ENCODE peak calls at places on chromosomes 13 and 19, in four cellular contexts. One of them, this sample, is unnamed.

GRCh38 chr19:14000691-14001365 is 5.3 kb downstream of the RFX1 start:
- DNase-seq in IMR-90: no peak
- DNase-seq in H1: no peak
- DNase-seq in H9: no peak
- DNase-seq in this sample: no peak

GRCh38 chr19:29812080-29812880 is 489 bp downstream of the CCNE1 start:
- DNase-seq in IMR-90: no peak
- DNase-seq in H1: no peak
- DNase-seq in H9: no peak
- DNase-seq in this sample: no peak

GRCh38 chr19:1811942-1812425 is at the start of gene ATP8B3:
- DNase-seq in IMR-90: no peak
- DNase-seq in H1: no peak
- DNase-seq in H9: no peak
- DNase-seq in this sample: no peak

GRCh38 chr19:10961073-10961762 is 388 bp downstream of the SMARCA4 start:
- DNase-seq in IMR-90: no peak
- DNase-seq in H1: no peak
- DNase-seq in H9: peak; percentile 57
- DNase-seq in this sample: peak; percentile 52

GRCh38 chr13:79458436-79458835 is 22.5 kb upstream of the NDFIP2 start:
- DNase-seq in IMR-90: no peak
- DNase-seq in H1: no peak
- DNase-seq in H9: no peak
- DNase-seq in this sample: no peak

GRCh38 chr13:98722958-98723357 is 29.5 kb downstream of the SLC15A1 start:
- DNase-seq in IMR-90: no peak
- DNase-seq in H1: no peak
- DNase-seq in H9: no peak
- DNase-seq in this sample: no peak

GRCh38 chr19:50555447-50556235 is 12.6 kb downstream of the LRRC4B start:
- DNase-seq in IMR-90: no peak
- DNase-seq in H1: peak; percentile 15
- DNase-seq in H9: peak; percentile 74
- DNase-seq in this sample: peak; percentile 77

GRCh38 chr13:50726164-50726563 is 117.3 kb downstream of the DLEU7 start:
- DNase-seq in IMR-90: no peak
- DNase-seq in H1: no peak
- DNase-seq in H9: no peak
- DNase-seq in this sample: no peak

GRCh38 chr13:77391475-77391874 is 64.6 kb upstream of the MYCBP2 start:
- DNase-seq in IMR-90: no peak
- DNase-seq in H1: no peak
- DNase-seq in H9: no peak
- DNase-seq in this sample: no peak

GRCh38 chr19:45560686-45561085 is 23.9 kb downstream of the OPA3 start:
- DNase-seq in IMR-90: no peak
- DNase-seq in H1: no peak
- DNase-seq in H9: no peak
- DNase-seq in this sample: no peak

GRCh38 chr19:43774103-43774939 is 6.5 kb downstream of the KCNN4 start:
- DNase-seq in IMR-90: peak; percentile 58
- DNase-seq in H1: no peak
- DNase-seq in H9: peak; percentile 87
- DNase-seq in this sample: peak; percentile 78

GRCh38 chr19:40264314-40265054 is 20.7 kb downstream of the AKT2 start:
- DNase-seq in IMR-90: no peak
- DNase-seq in H1: no peak
- DNase-seq in H9: no peak
- DNase-seq in this sample: peak; percentile 59
- H3K79me1 ChIP-seq in IMR-90: peaks cover 90% of the 10 kb centered on the region
- H3K79me1 ChIP-seq in H1: peaks cover 17% of the 10 kb centered on the region
- H3K79me1 ChIP-seq in H9: no peaks in the 10 kb centered on the region
- H3K79me1 ChIP-seq in this sample: peaks cover 21% of the 10 kb centered on the region

DNA sequence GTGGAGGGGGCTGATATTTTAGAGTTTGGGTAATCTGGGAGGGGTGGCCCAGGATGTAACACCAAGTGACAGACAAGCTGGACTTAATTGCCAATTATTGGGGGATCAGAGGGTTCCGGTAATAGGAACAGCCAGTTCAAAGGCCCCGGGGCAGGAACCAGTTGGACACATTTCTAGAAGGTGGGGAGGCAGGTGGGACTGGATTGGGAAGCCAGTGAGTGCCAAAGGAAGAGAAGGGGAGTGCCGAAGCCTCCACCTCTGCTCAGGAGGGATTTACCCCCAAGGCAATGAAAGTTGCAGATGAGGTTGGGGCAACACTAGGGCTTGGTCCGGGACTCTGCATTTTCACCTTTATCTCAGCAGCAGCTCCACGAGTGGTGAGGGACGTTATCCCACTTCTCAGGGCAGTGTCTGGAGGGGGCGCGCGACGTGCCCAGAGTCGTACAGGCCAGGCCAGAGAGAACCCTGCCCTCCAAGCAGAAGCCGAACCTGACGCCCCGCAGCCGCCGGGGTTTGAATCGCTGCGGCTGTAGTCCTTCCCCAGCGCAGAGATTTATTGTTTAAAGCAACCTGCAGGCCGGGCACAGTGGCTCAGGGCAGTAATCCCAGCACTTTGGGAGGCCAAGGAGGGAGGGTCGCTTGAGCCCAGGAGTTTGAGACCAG is 5.7 kb upstream of the JUND start:
- DNase-seq in IMR-90: no peak
- DNase-seq in H1: no peak
- DNase-seq in H9: peak; percentile 59
- DNase-seq in this sample: peak; percentile 66
- H3K4ac ChIP-seq in IMR-90: no peak overlapping the region
- H3K4ac ChIP-seq in H1: peak overlapping the region; percentile 65
- H3K4ac ChIP-seq in H9: no peak overlapping the region
- H3K4ac ChIP-seq in this sample: peak overlapping the region; percentile 1

DNA sequence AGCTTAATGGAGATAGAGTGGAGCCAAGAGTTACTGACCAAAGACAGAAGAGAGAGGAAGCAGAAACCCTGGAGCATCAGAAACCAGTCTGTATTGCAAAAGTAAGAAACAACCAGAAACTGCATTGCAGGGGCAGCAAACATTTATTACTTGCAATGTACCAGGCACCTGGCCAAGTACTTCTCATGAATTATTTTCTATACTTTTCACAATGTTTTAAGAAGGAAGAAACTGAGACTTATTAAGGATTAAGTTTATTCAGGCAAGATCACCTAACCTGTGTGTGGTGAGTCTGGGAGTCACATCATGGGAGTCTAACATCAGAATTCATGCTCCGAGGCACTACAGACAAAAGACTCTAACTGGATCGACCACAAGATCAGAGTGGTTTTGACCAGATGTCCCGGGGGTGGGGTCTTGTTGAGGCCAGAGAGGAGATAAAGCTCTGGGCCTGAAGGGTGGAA is 47.4 kb downstream of the TNFRSF19 start:
- DNase-seq in IMR-90: peak; percentile 65
- DNase-seq in H1: no peak
- DNase-seq in H9: no peak
- DNase-seq in this sample: no peak
- H3K9ac ChIP-seq in IMR-90: no peak overlapping the region
- H3K9ac ChIP-seq in H1: no peak overlapping the region
- H3K9ac ChIP-seq in H9: no peak overlapping the region
- H3K9ac ChIP-seq in this sample: no peak overlapping the region

GRCh38 chr19:15236886-15237285 is 4.6 kb upstream of the EPHX3 start:
- DNase-seq in IMR-90: no peak
- DNase-seq in H1: no peak
- DNase-seq in H9: no peak
- DNase-seq in this sample: no peak
- H3K79me1 ChIP-seq in IMR-90: peaks cover 33% of the 10 kb centered on the region
- H3K79me1 ChIP-seq in H1: peaks cover 2% of the 10 kb centered on the region
- H3K79me1 ChIP-seq in H9: no peaks in the 10 kb centered on the region
- H3K79me1 ChIP-seq in this sample: no peaks in the 10 kb centered on the region

DNA sequence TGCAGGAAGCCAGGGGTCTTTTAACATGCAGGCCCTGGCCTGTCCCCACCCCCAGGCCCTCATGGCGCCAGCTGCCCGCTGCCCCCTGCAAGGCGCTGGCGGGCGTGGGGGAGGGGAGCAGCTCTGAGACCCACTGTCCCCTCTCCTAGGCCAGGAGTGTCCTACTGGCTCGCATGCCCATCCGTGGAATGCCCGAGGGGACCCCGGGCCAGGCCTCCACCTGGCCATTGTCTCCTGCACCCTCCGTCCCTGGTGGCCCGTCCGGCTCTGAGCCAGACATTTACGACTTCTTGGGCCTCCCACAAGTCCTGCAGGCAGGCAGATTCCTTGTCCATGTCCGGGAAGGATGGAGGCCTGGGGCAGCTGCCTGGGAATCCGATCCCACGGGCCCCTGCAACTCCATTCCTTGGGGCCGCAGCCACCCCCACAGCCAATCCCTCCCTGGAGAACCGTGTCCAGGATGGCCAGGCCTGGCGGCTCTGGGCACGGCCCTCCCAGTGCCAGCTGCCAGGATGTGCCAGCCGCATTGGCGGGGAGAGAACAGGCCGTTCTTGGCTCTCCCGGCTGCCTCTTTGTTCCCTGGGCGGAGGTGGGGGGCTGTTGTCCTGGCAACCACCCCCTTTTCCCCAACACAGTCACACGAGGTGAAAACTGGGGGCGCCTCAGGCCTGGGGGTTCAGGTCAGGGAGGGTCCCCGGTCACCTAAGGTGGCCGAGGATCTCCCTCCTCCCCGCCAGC is 10.5 kb upstream of the PLIN3 start:
- DNase-seq in IMR-90: no peak
- DNase-seq in H1: no peak
- DNase-seq in H9: peak; percentile 36
- DNase-seq in this sample: no peak
- H3K4ac ChIP-seq in IMR-90: no peak overlapping the region
- H3K4ac ChIP-seq in H1: peak overlapping the region; percentile 13
- H3K4ac ChIP-seq in H9: peak overlapping the region; percentile 82
- H3K4ac ChIP-seq in this sample: peak overlapping the region; percentile 28

DNA sequence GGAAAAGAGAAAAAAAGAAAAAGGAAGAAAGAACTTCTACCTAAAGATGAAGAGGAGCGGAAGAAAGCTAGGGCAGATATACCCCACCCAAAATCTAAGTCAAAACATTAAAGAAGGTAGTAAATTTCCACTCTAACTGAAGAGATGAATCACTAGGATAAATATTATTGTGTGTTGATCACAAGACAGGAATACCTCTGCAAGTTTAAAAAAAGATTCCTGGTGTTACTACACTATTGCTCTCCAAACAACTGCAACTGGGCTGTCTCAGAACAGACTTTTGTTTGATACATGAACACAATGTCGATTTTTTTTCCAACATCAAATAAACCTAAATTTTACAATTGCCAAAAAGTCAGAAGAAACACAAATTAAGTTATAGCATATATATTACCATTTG is 6.8 kb downstream of the HSPH1 start:
- DNase-seq in IMR-90: peak; percentile 65
- DNase-seq in H1: no peak
- DNase-seq in H9: no peak
- DNase-seq in this sample: no peak
- H3K9ac ChIP-seq in IMR-90: no peak overlapping the region
- H3K9ac ChIP-seq in H1: no peak overlapping the region
- H3K9ac ChIP-seq in H9: no peak overlapping the region
- H3K9ac ChIP-seq in this sample: no peak overlapping the region

GRCh38 chr13:113770441-113770840 is 11.4 kb downstream of the TMEM255B start:
- DNase-seq in IMR-90: no peak
- DNase-seq in H1: no peak
- DNase-seq in H9: no peak
- DNase-seq in this sample: no peak
- H3K79me1 ChIP-seq in IMR-90: peaks cover 5% of the 10 kb centered on the region
- H3K79me1 ChIP-seq in H1: peaks cover 6% of the 10 kb centered on the region
- H3K79me1 ChIP-seq in H9: no peaks in the 10 kb centered on the region
- H3K79me1 ChIP-seq in this sample: no peaks in the 10 kb centered on the region

This sample was measured in mesendoderm.